ENCODE peak calls at places on chromosomes 7 and 10, in eight cellular contexts. Q is pancreas; P is fibroblast of lung; A is prostate gland; J is endodermal cell; C is CD4-positive, CD25-positive, alpha-beta regulatory T cell; O is mucosa of descending colon; X is Caco-2. I is an unnamed sample.

GRCh38 chr7:28406192-28406591 is 6.1 kb upstream of the CREB5 start:
- DNase-seq in P (peak; percentile 25), C (no peak), X (no peak), J (peak; percentile 72), O (no peak), A (no peak), Q (no peak), I (no peak)

GRCh38 chr10:6924166-6924565 is 344.1 kb upstream of the PRKCQ start:
- DNase-seq in X (no peak), Q (peak; percentile 9), O (no peak), P (peak; percentile 61), J (no peak), C (no peak), A (no peak), I (no peak)

GRCh38 chr7:99141334-99141733 is 2.6 kb downstream of the SMURF1 start:
- DNase-seq in O (no peak), C (no peak), A (no peak), X (no peak), J (no peak), P (no peak), Q (no peak), I (no peak)

GRCh38 chr10:68647928-68648327 is 73.1 kb upstream of the CCAR1 start:
- DNase-seq in P (peak; percentile 86), C (no peak), Q (no peak), A (no peak), J (no peak), O (no peak), X (no peak), I (no peak)

GRCh38 chr10:49008056-49008455 is 68.4 kb upstream of the LRRC18 start:
- DNase-seq in O (no peak), X (no peak), C (no peak), P (no peak), A (no peak), Q (no peak), J (peak; percentile 17), I (no peak)

GRCh38 chr10:119714484-119714816 is 11.4 kb upstream of the INPP5F start:
- DNase-seq in O (no peak), C (no peak), A (no peak), J (no peak), Q (no peak), X (no peak), P (no peak), I (no peak)

GRCh38 chr10:89643431-89643811 is 1.6 kb downstream of the PANK1 start:
- DNase-seq in Q (no peak), A (no peak), P (no peak), X (no peak), C (no peak), J (no peak), O (no peak), I (no peak)

GRCh38 chr10:634256-634655 is 55.2 kb downstream of the DIP2C start:
- DNase-seq in O (no peak), C (no peak), Q (no peak), J (no peak), X (no peak), A (no peak), P (peak; percentile 75), I (no peak)

GRCh38 chr7:137475966-137476365 is 132.4 kb upstream of the PTN start:
- DNase-seq in C (no peak), A (no peak), X (no peak), O (no peak), P (peak; percentile 79), J (no peak), Q (no peak), I (no peak)

GRCh38 chr10:109859221-109859620 is 64.1 kb downstream of the XPNPEP1 start:
- DNase-seq in Q (no peak), A (no peak), X (no peak), C (no peak), J (no peak), O (no peak), P (no peak), I (no peak)

GRCh38 chr10:125691160-125691981 is 8.4 kb upstream of the TEX36 start:
- DNase-seq in X (no peak), O (no peak), A (no peak), J (no peak), C (no peak), Q (no peak), P (peak; percentile 95), I (no peak)

GRCh38 chr10:60203993-60204618 is 185.6 kb downstream of the ANK3 start:
- DNase-seq in A (no peak), C (no peak), J (no peak), X (no peak), Q (no peak), O (peak; percentile 40), P (peak; percentile 45), I (no peak)

GRCh38 chr7:156777364-156778069 is 115.5 kb downstream of the LMBR1 start:
- DNase-seq in P (peak; percentile 33), Q (no peak), O (no peak), A (no peak), C (no peak), X (no peak), J (no peak), I (no peak)

GRCh38 chr7:24233386-24233785 is 50.6 kb upstream of the NPY start:
- DNase-seq in A (no peak), X (no peak), Q (no peak), C (no peak), J (no peak), P (no peak), O (no peak), I (no peak)

GRCh38 chr7:112898432-112899290 is 108.5 kb upstream of the TMEM168 start:
- DNase-seq in C (no peak), Q (peak; percentile 30), A (no peak), J (peak; percentile 88), P (peak; percentile 64), O (peak; percentile 82), X (peak; percentile 72), I (no peak)

GRCh38 chr7:24862461-24862860 is 105.2 kb upstream of the GSDME start:
- DNase-seq in X (no peak), J (no peak), Q (no peak), C (no peak), P (no peak), A (no peak), O (no peak), I (no peak)

GRCh38 chr10:75079436-75080083 is 31.9 kb upstream of the SAMD8 start:
- DNase-seq in J (peak; percentile 90), A (no peak), X (no peak), C (no peak), O (no peak), Q (no peak), P (no peak), I (no peak)

GRCh38 chr10:3729397-3729796 is 55.6 kb downstream of the KLF6 start:
- DNase-seq in Q (no peak), C (no peak), J (no peak), P (peak; percentile 79), O (no peak), X (no peak), A (no peak), I (no peak)

GRCh38 chr10:71582019-71582418 is 137.6 kb downstream of the C10orf105 start:
- DNase-seq in P (peak; percentile 35), J (peak; percentile 88), A (no peak), Q (no peak), O (peak; percentile 17), X (no peak), C (no peak), I (no peak)

GRCh38 chr7:104275900-104276299 is 52.5 kb upstream of the LHFPL3 start:
- DNase-seq in P (no peak), A (no peak), X (no peak), J (no peak), C (no peak), Q (no peak), O (no peak), I (no peak)

GRCh38 chr7:43141091-43141490 is 28.6 kb downstream of the HECW1 start:
- DNase-seq in A (no peak), C (no peak), X (peak; percentile 57), J (peak; percentile 84), O (no peak), Q (no peak), P (peak; percentile 46), I (no peak)

GRCh38 chr10:42596196-42596595 is 42.2 kb downstream of the ZNF33B start:
- DNase-seq in Q (no peak), J (no peak), P (no peak), C (no peak), X (no peak), A (no peak), O (no peak), I (no peak)
- H3K9me3 ChIP-seq in Q (no peaks in the 10 kb centered on the region), J (peaks cover 75% of the 10 kb centered on the region), P (peaks cover 2% of the 10 kb centered on the region), C (peaks cover 67% of the 10 kb centered on the region), X (peaks cover 21% of the 10 kb centered on the region), A (no peaks in the 10 kb centered on the region), O (peaks cover 56% of the 10 kb centered on the region), I (peaks cover 34% of the 10 kb centered on the region)

GRCh38 chr10:42454313-42454712 is 184.1 kb downstream of the ZNF33B start:
- DNase-seq in Q (no peak), P (no peak), X (no peak), J (no peak), C (no peak), A (no peak), O (no peak), I (no peak)
- H3K9me3 ChIP-seq in Q (no peaks in the 10 kb centered on the region), P (no peaks in the 10 kb centered on the region), X (no peaks in the 10 kb centered on the region), J (peaks cover 70% of the 10 kb centered on the region), C (no peaks in the 10 kb centered on the region), A (no peaks in the 10 kb centered on the region), O (peaks cover 6% of the 10 kb centered on the region), I (no peaks in the 10 kb centered on the region)

GRCh38 chr10:131689486-131689885 is 211.3 kb upstream of the PPP2R2D start:
- DNase-seq in A (no peak), X (no peak), Q (no peak), P (no peak), O (no peak), C (no peak), J (no peak), I (no peak)

GRCh38 chr10:131688304-131688703 is 212.5 kb upstream of the PPP2R2D start:
- DNase-seq in P (no peak), X (no peak), Q (no peak), A (no peak), O (no peak), C (no peak), J (no peak), I (no peak)

GRCh38 chr10:131690805-131691239 is 210.0 kb upstream of the PPP2R2D start:
- DNase-seq in J (no peak), C (no peak), O (no peak), P (no peak), X (peak; percentile 1), Q (no peak), A (no peak), I (no peak)

GRCh38 chr10:131689954-131690669 is 210.7 kb upstream of the PPP2R2D start:
- DNase-seq in J (no peak), P (no peak), A (no peak), O (no peak), Q (no peak), C (no peak), X (no peak), I (no peak)

GRCh38 chr10:131689016-131689415 is 211.8 kb upstream of the PPP2R2D start:
- DNase-seq in Q (no peak), P (no peak), J (peak; percentile 87), X (no peak), C (no peak), O (no peak), A (no peak), I (no peak)
- H3K9me3 ChIP-seq in Q (no peaks in the 10 kb centered on the region), P (no peaks in the 10 kb centered on the region), J (no peaks in the 10 kb centered on the region), X (no peaks in the 10 kb centered on the region), C (no peaks in the 10 kb centered on the region), O (no peaks in the 10 kb centered on the region), A (no peaks in the 10 kb centered on the region), I (no peaks in the 10 kb centered on the region)

DNA sequence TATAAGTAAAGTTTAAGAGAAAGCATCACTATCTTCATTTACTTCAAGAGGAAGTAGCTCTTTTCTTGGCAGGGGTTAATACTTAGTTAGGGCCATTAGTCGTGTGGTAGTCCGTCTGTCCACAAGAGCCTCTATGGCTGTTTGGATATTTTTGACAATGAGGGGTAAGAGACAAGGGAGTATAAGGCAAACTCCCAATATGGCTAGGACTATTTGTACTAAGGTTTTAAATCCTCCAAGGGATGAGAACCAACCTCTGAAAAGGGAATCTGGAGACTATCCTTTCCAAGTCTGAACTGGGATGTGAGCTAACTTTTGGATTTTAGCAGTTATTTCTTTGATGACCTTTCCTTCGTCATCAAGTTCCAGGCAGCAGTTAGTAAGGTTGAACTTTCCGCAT is at the start of gene ZNF117:
- DNase-seq in O (no peak), A (no peak), J (no peak), Q (no peak), X (no peak), C (no peak), P (no peak), I (no peak)
- H3K9me3 ChIP-seq in O (peaks cover 75% of the 10 kb centered on the region), A (no peaks in the 10 kb centered on the region), J (peaks cover 94% of the 10 kb centered on the region), Q (no peaks in the 10 kb centered on the region), X (peaks cover 24% of the 10 kb centered on the region), C (peaks cover 84% of the 10 kb centered on the region), P (no peaks in the 10 kb centered on the region), I (peaks cover 13% of the 10 kb centered on the region)